ENCODE peak calls at places on chromosomes 5 and 9, in eight cellular contexts. K is kidney, I is fibroblast of lung, T is Panc1, V is gastrocnemius medialis, Y is RWPE1, Z is lower lobe of right lung, B is tibial nerve. S is an unnamed sample.

GRCh38 chr5:94689871-94690270 is 71.4 kb downstream of the SLF1 start:
- DNase-seq in T (no peak), Z (no peak), I (no peak), V (no peak), B (no peak), K (no peak), Y (no peak), S (no peak)

GRCh38 chr9:137656416-137656815 is 37.6 kb downstream of the EHMT1 start:
- DNase-seq in K (no peak), V (no peak), Y (no peak), Z (peak), B (no peak), I (no peak), T (no peak), S (no peak)

GRCh38 chr9:22111871-22112247 is 102.8 kb upstream of the CDKN2B start:
- DNase-seq in T (no peak), Z (no peak), Y (no peak), K (no peak), I (peak), B (no peak), V (no peak), S (no peak)

GRCh38 chr5:43627028-43627427 is 24.0 kb downstream of the NNT start:
- DNase-seq in K (no peak), V (peak), B (no peak), I (peak), T (peak), Y (peak), Z (no peak), S (no peak)

GRCh38 chr5:33507426-33507825 is 66.7 kb downstream of the TARS1 start:
- DNase-seq in V (no peak), Z (no peak), B (no peak), T (no peak), K (no peak), Y (no peak), I (peak), S (no peak)

GRCh38 chr5:145854651-145855258 is 18.1 kb downstream of the GRXCR2 start:
- DNase-seq in B (no peak), T (peak), I (peak), Z (no peak), V (no peak), K (no peak), Y (peak), S (no peak)

GRCh38 chr9:107639426-107639825 is 149.9 kb upstream of the KLF4 start:
- DNase-seq in I (peak), Z (no peak), B (no peak), V (no peak), K (no peak), T (no peak), Y (no peak), S (no peak)

GRCh38 chr5:73981696-73982095 is 355.7 kb downstream of the ARHGEF28 start:
- DNase-seq in T (no peak), V (no peak), B (no peak), Y (no peak), I (no peak), K (no peak), Z (no peak), S (no peak)

GRCh38 chr9:137225701-137226331 is 842 bp downstream of the CYSRT1 start:
- DNase-seq in I (no peak), B (no peak), V (no peak), Y (no peak), T (no peak), K (no peak), Z (no peak), S (no peak)

GRCh38 chr5:53327811-53328331 is 152.6 kb upstream of the FST start:
- DNase-seq in Y (no peak), I (no peak), B (no peak), K (no peak), T (no peak), V (no peak), Z (no peak), S (no peak)

GRCh38 chr9:37083654-37084053 is 36.7 kb upstream of the ZCCHC7 start:
- DNase-seq in I (no peak), K (no peak), V (no peak), B (no peak), Z (no peak), Y (no peak), T (no peak), S (no peak)

GRCh38 chr9:109779711-109780452 is at the start of gene PALM2AKAP2:
- DNase-seq in K (peak), B (no peak), I (peak), Z (peak), T (no peak), Y (peak), V (peak), S (no peak)

GRCh38 chr5:124773291-124774001 is 27.0 kb upstream of the ZNF608 start:
- DNase-seq in B (no peak), Z (no peak), Y (no peak), I (peak), V (no peak), K (no peak), T (no peak), S (peak)

GRCh38 chr5:73625905-73626811 is at the start of gene ARHGEF28:
- DNase-seq in T (no peak), I (peak), K (peak), V (peak), Z (peak), Y (peak), B (peak), S (no peak)

GRCh38 chr5:154214236-154215106 is 23.9 kb downstream of the GALNT10 start:
- DNase-seq in Y (peak), K (no peak), B (no peak), I (peak), T (no peak), Z (no peak), V (no peak), S (no peak)

GRCh38 chr5:111172504-111172903 is 51.7 kb upstream of the CAMK4 start:
- DNase-seq in Z (no peak), K (no peak), I (no peak), B (no peak), T (no peak), Y (peak), V (no peak), S (no peak)

GRCh38 chr5:103259705-103260355 is 1.3 kb downstream of the MACIR start:
- DNase-seq in T (no peak), Z (no peak), V (no peak), I (peak), K (no peak), Y (peak), B (no peak), S (no peak)

GRCh38 chr9:100285080-100285479 is 67.7 kb downstream of the TEX10 start:
- DNase-seq in V (no peak), Y (no peak), I (no peak), K (no peak), T (no peak), B (no peak), Z (no peak), S (no peak)

GRCh38 chr5:173228639-173229380 is 6.2 kb downstream of the NKX2-5 start:
- DNase-seq in Y (no peak), B (no peak), T (no peak), Z (no peak), K (no peak), V (no peak), I (no peak), S (no peak)

GRCh38 chr9:136773386-136774044 is 9.2 kb upstream of the LCN15 start:
- DNase-seq in Y (peak), K (peak), V (no peak), Z (peak), I (no peak), T (no peak), B (no peak), S (no peak)

GRCh38 chr5:42745426-42745825 is 11.2 kb upstream of the CCDC152 start:
- DNase-seq in I (no peak), V (no peak), B (no peak), Y (no peak), T (no peak), Z (no peak), K (no peak), S (no peak)

GRCh38 chr9:94212091-94212490 is 47.0 kb upstream of the ZNF169 start:
- DNase-seq in Z (no peak), I (peak), B (no peak), K (no peak), V (no peak), T (no peak), Y (no peak), S (no peak)

GRCh38 chr9:70625078-70625477 is 210.6 kb upstream of the KLF9 start:
- DNase-seq in K (no peak), Y (no peak), I (no peak), Z (no peak), B (no peak), T (no peak), V (no peak), S (no peak)

GRCh38 chr5:166722939-166723338 is 1568.5 kb upstream of the WWC1 start:
- DNase-seq in T (peak), I (peak), Y (peak), Z (no peak), B (no peak), K (no peak), V (no peak), S (no peak)

GRCh38 chr9:108535526-108535925 is 320.3 kb downstream of the ACTL7B start:
- DNase-seq in K (no peak), B (no peak), V (no peak), Y (no peak), I (no peak), Z (no peak), T (no peak), S (no peak)

GRCh38 chr5:43601454-43602260 is 1.3 kb upstream of the NNT start:
- DNase-seq in Z (no peak), Y (peak), T (no peak), B (no peak), K (no peak), V (no peak), I (peak), S (no peak)

GRCh38 chr9:85741112-85741874 is 461 bp downstream of the AGTPBP1 start:
- DNase-seq in T (no peak), V (peak), I (peak), B (no peak), Y (peak), K (peak), Z (peak), S (no peak)

DNA sequence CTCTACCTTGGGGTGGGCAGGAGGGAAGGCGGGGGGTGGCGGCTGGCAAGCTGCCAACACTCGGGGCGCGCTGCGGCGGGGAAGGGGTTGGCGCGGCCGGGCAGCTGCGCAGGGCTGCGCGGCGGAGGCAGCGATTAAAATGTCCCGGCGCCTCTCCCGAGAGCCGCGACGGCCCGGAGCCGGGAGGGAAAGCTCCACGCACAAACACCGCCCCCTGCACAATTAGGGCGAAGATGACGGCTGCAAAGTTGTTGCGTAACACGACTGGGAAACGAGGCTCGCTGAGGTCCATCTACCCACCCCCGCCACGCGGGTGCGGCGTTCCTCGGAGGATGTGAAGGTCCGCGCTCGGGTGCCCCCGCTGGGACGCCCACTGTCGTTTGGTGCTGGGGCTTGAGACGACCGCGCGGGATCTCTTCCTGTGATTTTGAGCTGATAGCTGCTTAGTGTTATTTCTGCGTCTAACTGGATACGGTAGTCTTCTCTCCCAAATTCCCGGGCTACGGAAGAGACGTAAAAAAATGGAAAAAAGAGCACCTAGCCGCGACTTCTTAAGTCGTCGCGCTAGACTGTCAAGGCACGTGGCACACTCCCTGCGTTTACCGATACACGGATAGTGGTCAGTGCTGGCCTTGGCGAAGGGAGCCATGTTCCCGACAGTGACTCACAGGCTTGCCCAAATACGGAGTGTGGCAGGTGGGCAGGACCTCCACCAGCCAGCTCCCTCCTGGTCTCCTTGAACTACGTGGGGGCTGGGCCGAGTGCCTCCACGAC is 958 bp upstream of the NFIL3 start:
- DNase-seq in Y (peak), I (peak), T (no peak), B (peak), V (peak), K (peak), Z (peak), S (no peak)
- TF ChIP-seq CTCF in Y (peak), I (no peak), T (peak), B (peak), V (no peak), K (no peak), Z (peak), S (peak)

GRCh38 chr5:142531977-142532376 is 153.9 kb downstream of the FGF1 start:
- DNase-seq in Y (no peak), V (no peak), K (no peak), I (no peak), T (no peak), Z (no peak), B (no peak), S (no peak)
- TF ChIP-seq CTCF in Y (no peak), V (no peak), K (no peak), I (no peak), T (no peak), Z (no peak), B (no peak), S (no peak)

GRCh38 chr9:33813712-33814641 is 3.0 kb upstream of the UBE2R2 start:
- DNase-seq in Z (no peak), Y (peak), T (peak), V (no peak), B (no peak), I (peak), K (peak), S (peak)
- TF ChIP-seq CTCF in Z (peak), Y (peak), T (peak), V (peak), B (peak), I (peak), K (peak), S (peak)

DNA sequence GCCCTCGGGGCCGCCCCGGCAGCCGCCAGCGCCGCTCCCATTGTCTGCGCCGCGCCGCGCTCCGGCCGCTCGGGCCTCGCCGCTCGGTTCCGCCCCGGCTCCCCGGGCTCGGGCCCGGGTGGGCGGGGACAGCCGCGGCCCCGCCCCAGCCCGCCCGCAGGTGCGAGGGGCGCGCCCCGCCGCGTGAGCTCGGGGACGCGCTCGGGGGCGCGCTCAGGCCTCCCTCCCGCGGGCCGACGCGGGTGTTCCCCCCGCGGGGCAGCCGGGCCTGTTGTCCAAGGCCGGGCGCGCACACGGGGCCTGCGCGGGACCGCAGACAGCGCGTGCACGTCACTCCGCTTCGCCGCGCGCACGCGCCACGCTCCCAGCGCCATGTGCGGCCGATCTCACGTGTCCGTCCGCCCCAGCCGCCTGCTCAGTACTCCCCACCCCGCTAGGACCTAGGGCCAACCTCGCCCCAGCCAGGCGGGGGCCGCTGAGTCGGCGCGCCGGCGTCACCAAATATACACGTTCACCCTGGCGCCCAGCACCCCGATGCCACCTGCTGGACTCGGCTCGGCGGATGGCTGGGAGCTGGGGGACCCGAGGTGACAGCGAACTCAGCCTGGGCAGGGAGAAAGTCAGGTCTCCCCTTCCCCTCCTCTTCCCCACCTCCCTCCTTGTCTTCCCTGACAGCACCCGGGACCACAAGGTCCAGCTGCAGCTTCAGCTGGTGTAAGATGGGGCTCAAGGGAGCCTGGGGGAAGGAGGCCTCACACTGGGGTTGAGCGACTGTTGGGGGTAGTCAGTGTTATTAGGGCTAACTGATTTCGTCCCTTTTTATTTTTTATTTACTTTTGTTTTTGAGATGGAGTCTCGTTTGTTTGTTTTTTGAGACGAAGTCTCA is 14.3 kb downstream of the GBGT1 start:
- DNase-seq in V (peak), T (peak), Y (peak), B (peak), I (peak), K (peak), Z (peak), S (peak)
- TF ChIP-seq CTCF in V (peak), T (no peak), Y (peak), B (peak), I (no peak), K (peak), Z (peak), S (peak)

DNA sequence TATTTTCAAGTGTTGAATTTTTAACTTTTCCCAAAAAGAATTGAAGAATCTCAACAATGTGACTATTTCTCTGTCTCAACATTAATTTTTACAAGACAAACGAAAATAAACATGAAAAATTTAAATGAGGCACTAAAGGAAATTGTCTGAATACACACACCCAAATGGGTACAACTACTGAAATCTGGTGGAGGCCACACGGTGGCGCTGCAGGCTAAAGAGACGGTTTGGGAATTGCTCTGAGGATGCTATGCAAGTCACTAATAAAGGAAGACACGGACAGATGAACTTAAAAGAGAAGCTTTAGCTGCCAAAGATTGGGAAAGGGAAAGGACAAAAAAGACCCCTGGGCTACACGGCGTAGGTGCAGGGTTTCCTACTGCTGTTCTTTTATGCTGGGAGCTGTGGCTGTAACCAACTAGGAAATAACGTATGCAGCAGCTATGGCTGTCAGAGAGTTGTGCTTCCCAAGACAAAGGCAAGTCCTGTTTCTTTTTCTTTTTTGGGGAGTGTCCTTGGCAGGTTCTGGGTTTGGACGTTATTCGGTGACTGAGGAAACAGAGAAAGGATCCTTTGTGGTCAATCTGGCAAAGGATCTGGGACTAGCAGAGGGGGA is at the start of gene PCDHB10:
- DNase-seq in B (no peak), T (no peak), K (peak), Z (no peak), Y (no peak), V (no peak), I (peak), S (no peak)
- TF ChIP-seq CTCF in B (peak), T (peak), K (peak), Z (peak), Y (peak), V (no peak), I (peak), S (peak)

GRCh38 chr5:57887851-57888621 is 405.4 kb upstream of the ACTBL2 start:
- DNase-seq in K (no peak), Y (peak), B (no peak), Z (no peak), T (peak), V (peak), I (peak), S (peak)

GRCh38 chr5:57884346-57885102 is 401.9 kb upstream of the ACTBL2 start:
- DNase-seq in T (no peak), B (no peak), K (no peak), V (no peak), Y (no peak), Z (no peak), I (no peak), S (no peak)

GRCh38 chr5:57891443-57891842 is 408.8 kb upstream of the ACTBL2 start:
- DNase-seq in I (no peak), B (no peak), T (no peak), K (no peak), Y (no peak), V (no peak), Z (no peak), S (no peak)

GRCh38 chr5:57889558-57889957 is 406.9 kb upstream of the ACTBL2 start:
- DNase-seq in Y (peak), Z (no peak), K (no peak), V (no peak), I (peak), T (peak), B (no peak), S (peak)
- TF ChIP-seq CTCF in Y (peak), Z (peak), K (peak), V (no peak), I (peak), T (peak), B (no peak), S (peak)

DNA sequence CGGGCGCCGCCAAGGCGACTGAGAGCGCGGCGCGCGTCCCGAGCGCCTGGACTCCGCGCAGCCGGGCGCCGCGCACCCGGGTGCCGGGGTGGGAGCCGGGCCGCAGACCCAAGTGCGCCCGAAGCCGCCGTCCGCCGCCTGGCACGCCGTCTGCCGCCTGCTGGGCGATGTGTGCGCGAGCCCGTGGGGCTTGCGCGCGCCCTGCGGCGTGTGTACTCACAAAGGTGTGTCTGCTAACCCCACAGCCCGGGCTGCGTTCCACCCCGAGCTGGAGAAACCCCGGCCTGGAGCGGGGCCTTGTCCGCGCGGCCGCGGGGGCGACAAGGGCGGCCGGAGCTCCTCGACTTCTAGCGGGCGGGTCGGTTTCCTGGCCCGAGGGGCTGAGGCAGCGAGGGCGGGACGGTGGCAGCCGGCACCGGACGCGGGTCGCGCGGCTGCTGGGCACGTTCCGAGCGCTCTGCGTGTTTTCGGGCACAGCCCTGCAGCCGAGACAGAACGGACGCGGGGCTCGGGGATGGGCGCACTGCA is 1.1 kb upstream of the ZSWIM6 start:
- DNase-seq in B (peak), K (peak), Z (peak), I (peak), T (no peak), Y (peak), V (peak), S (no peak)
- TF ChIP-seq CTCF in B (peak), K (no peak), Z (peak), I (peak), T (peak), Y (peak), V (peak), S (peak)

S was measured in retinal pigment epithelial cell.